ENCODE peak calls at places on chromosome 18, in four cellular contexts. E is GM12878, H is K562, Q is HL-60. U is an unnamed sample.

GRCh38 chr18:70249118-70249517 is 39.7 kb upstream of the SOCS6 start:
- DNase-seq in Q (no peak), H (peak; percentile 2), E (no peak), U (no peak)

GRCh38 chr18:42052137-42052708 is 97.2 kb downstream of the PIK3C3 start:
- DNase-seq in H (peak; percentile 3), E (no peak), Q (no peak), U (no peak)

GRCh38 chr18:23259701-23260661 is 124.7 kb downstream of the CABLES1 start:
- DNase-seq in E (no peak), Q (peak; percentile 60), H (peak; percentile 78), U (no peak)

GRCh38 chr18:76613058-76613457 is 118.0 kb upstream of the ZNF516 start:
- DNase-seq in Q (no peak), H (no peak), E (no peak), U (no peak)

GRCh38 chr18:75213610-75214009 is 3.0 kb downstream of the TSHZ1 start:
- DNase-seq in E (no peak), Q (no peak), H (no peak), U (no peak)

GRCh38 chr18:63472380-63472779 is 4.4 kb upstream of the SERPINB5 start:
- DNase-seq in Q (no peak), E (no peak), H (no peak), U (no peak)

GRCh38 chr18:71598374-71598773 is 945.8 kb downstream of the CBLN2 start:
- DNase-seq in H (no peak), E (no peak), Q (no peak), U (no peak)

GRCh38 chr18:12376034-12376717 is 851 bp downstream of the AFG3L2 start:
- DNase-seq in E (no peak), H (peak; percentile 60), Q (peak; percentile 35), U (no peak)

GRCh38 chr18:7616661-7617060 is 49.5 kb downstream of the PTPRM start:
- DNase-seq in E (no peak), Q (no peak), H (no peak), U (no peak)

GRCh38 chr18:61893971-61894750 is 1.4 kb upstream of the RNF152 start:
- DNase-seq in E (no peak), Q (peak; percentile 47), H (peak; percentile 57), U (peak; percentile 77)

GRCh38 chr18:59238385-59238784 is 18.4 kb downstream of the GRP start:
- DNase-seq in H (no peak), E (no peak), Q (no peak), U (no peak)

GRCh38 chr18:11160303-11160702 is 10.9 kb upstream of the PIEZO2 start:
- DNase-seq in E (no peak), Q (no peak), H (no peak), U (no peak)

GRCh38 chr18:11162889-11163288 is 13.5 kb upstream of the PIEZO2 start:
- DNase-seq in H (no peak), Q (no peak), E (no peak), U (no peak)

GRCh38 chr18:11165138-11165537 is 15.8 kb upstream of the PIEZO2 start:
- DNase-seq in H (no peak), E (no peak), Q (no peak), U (no peak)

GRCh38 chr18:11165952-11166351 is 16.6 kb upstream of the PIEZO2 start:
- DNase-seq in E (no peak), Q (no peak), H (no peak), U (no peak)

DNA sequence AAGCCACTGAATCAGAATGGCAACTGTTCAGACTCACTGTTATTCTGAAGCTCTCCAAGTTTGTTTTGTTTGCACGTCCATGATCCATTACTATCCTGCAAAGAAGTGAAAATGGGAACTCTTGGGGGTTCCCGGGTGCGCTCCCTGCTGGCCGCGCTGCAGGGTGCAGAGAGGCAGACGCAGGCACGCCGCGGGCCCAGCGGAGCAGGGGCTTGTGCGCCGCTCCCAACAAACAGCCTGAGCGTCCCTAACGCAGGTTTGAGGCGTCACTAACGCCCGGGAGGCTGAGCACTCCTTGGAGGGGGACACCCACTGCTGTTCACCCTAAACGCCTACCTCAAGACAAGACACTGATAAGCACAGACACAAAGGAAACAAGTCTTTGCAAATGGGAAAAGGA is 14.3 kb upstream of the PIEZO2 start:
- DNase-seq in H (peak; percentile 31), E (no peak), Q (peak; percentile 26), U (no peak)
- TF ChIP-seq SPI1 in H (peak; percentile 10), E (peak; percentile 17), Q (peak; percentile 52), U (no peak)

GRCh38 chr18:32300914-32301313 is 111.1 kb downstream of the MEP1B start:
- DNase-seq in H (no peak), Q (no peak), E (no peak), U (no peak)
- TF ChIP-seq SPI1 in H (no peak), Q (no peak), E (no peak), U (no peak)

DNA sequence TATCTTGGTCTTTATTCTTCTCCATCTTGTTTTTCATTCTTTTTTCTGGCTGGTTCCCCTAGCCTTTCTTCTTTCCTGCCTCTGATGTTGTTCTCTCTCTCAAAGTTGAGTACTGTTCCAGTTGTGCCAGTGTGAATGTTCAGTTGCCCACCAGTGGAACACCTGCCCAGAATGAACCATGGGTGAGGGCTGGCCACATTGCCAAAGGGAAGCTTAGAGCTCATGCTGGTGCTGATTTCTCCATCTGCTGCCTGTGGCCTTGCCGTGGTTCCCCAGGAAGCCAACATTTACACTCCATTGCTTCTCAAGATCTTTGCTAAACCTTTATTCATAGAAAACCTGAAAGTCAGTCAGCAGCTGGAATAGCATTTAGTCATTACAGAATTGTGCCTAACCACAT is 99.1 kb upstream of the MC2R start:
- DNase-seq in Q (no peak), H (no peak), E (no peak), U (no peak)
- TF ChIP-seq SPI1 in Q (no peak), H (no peak), E (no peak), U (no peak)

DNA sequence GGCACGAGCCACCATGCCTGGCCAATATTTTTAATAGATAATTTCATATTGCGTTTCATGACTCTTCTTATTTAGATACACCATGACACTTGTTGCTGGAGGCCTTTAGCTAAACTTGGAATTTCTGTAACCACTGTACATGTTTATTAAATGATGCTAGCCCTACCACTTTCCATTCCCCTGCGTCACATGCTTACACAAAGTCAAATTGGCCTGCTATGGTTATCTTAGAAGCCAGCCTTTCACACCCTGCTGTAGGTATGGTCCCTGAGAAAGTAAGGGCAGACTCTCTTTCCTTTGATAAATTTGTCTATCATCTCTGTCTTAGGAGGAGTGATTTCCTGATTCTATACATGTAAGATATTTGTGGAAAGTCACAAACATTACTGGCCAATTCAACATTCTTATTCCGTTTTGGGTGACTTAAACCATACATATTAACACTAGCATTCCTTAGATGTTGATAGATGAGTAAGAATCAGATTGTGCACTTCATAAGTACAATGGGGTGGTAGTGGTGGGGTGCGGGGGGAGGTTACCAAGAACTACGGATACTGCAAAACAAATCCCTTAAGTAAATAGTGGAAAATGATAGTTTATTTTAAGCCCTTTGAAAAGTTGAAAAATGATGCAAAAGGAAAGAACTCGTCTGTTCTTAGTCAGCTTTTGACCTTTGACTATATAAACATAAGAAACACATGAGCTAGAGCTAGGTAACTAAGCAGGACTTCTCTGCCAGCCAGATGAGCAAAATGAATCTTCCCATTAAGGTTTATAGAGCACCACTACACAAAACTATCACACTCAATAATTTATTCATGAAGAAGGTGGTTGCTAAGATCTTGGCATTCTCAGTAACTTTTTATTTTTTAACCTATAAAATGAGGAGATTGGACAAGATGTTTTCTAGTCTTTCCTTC is 7.9 kb upstream of the NDUFV2 start:
- DNase-seq in H (peak; percentile 51), E (no peak), Q (no peak), U (no peak)
- TF ChIP-seq SPI1 in H (no peak), E (no peak), Q (no peak), U (no peak)

GRCh38 chr18:58213931-58214431 is 170.0 kb downstream of the NEDD4L start:
- DNase-seq in H (no peak), Q (no peak), E (no peak), U (no peak)

GRCh38 chr18:58209326-58209725 is 165.3 kb downstream of the NEDD4L start:
- DNase-seq in H (no peak), Q (no peak), E (no peak), U (no peak)

GRCh38 chr18:58212274-58212673 is 168.2 kb downstream of the NEDD4L start:
- DNase-seq in H (no peak), Q (no peak), E (peak; percentile 57), U (no peak)

GRCh38 chr18:58213445-58213844 is 169.4 kb downstream of the NEDD4L start:
- DNase-seq in Q (peak; percentile 45), H (no peak), E (no peak), U (no peak)

GRCh38 chr18:58211510-58211909 is 167.5 kb downstream of the NEDD4L start:
- DNase-seq in E (no peak), H (no peak), Q (no peak), U (no peak)
- TF ChIP-seq SPI1 in E (no peak), H (no peak), Q (no peak), U (no peak)

DNA sequence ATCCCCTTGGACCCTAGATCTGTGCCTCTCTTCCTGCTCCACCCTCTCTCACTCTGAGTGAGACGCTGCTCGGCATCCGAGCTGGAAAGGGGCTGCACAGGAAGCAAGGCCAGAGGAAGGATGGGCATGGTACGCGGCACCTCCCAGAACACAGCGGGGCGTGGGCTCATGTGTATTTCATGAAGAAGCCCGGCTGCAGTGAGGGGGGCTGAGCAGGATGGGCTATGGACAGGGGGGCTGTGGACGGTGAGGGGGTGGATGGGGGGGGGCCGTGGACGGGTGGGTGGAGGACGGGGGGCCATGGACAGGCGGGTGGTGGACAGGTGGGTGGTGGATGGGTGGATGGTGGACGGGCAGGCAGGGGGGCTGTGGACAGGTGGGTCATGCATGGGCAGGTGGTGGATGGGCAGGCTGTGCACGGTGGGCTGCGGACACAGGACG is 28.5 kb downstream of the SLC66A2 start:
- DNase-seq in H (no peak), E (no peak), Q (no peak), U (no peak)
- TF ChIP-seq SPI1 in H (no peak), E (no peak), Q (no peak), U (no peak)

GRCh38 chr18:47492691-47493090 is 241.2 kb upstream of the SKOR2 start:
- DNase-seq in E (no peak), Q (no peak), H (no peak), U (no peak)
- TF ChIP-seq SPI1 in E (no peak), Q (no peak), H (no peak), U (no peak)

GRCh38 chr18:36187138-36187825 is at the start of gene MOCOS:
- DNase-seq in E (no peak), H (peak; percentile 91), Q (peak; percentile 41), U (peak; percentile 79)
- TF ChIP-seq SPI1 in E (no peak), H (no peak), Q (no peak), U (no peak)

GRCh38 chr18:51122266-51123045 is 75.0 kb downstream of the MEX3C start:
- DNase-seq in E (no peak), H (no peak), Q (no peak), U (no peak)
- TF ChIP-seq SPI1 in E (no peak), H (no peak), Q (no peak), U (no peak)

U was measured in GM12891.